ENCODE peak calls at places on chromosomes 11 and 22, in nine cellular contexts. G is mucosa of descending colon; D is posterior cingulate gyrus; S is occipital lobe; H is Caco-2; X is activated effector memory CD4-positive, alpha-beta T cell treated with anti-CD3 and anti-CD28 coated beads, Interleukin-2, amount 50 U/mL, for 16 hours; Z is T47D; C is smooth muscle cell of the brain vasculature; O is NCI-H345. M is an unnamed sample.

GRCh38 chr22:36277482-36278291 is 24.8 kb downstream of the APOL1 start:
- DNase-seq in G (peak; percentile 71), D (peak; percentile 64), O (peak; percentile 18), C (no peak), H (peak; percentile 64), Z (peak; percentile 35), X (peak; percentile 85), S (no peak), M (no peak)

GRCh38 chr11:34501500-34501899 is 12.1 kb downstream of the ELF5 start:
- DNase-seq in Z (no peak), O (no peak), G (no peak), D (no peak), H (no peak), X (no peak), S (no peak), C (peak; percentile 84), M (no peak)

GRCh38 chr22:34943830-34944229 is 122.1 kb upstream of the ISX start:
- DNase-seq in O (no peak), G (no peak), S (no peak), Z (no peak), H (no peak), X (no peak), C (no peak), D (no peak), M (no peak)

GRCh38 chr11:76243157-76243556 is 36.9 kb upstream of the WNT11 start:
- DNase-seq in C (no peak), H (no peak), O (no peak), S (no peak), G (no peak), Z (no peak), X (no peak), D (no peak), M (no peak)

GRCh38 chr11:76666830-76667229 is 3.7 kb downstream of the LRRC32 start:
- DNase-seq in H (no peak), G (no peak), C (no peak), Z (no peak), X (peak; percentile 34), D (no peak), S (no peak), O (no peak), M (no peak)

GRCh38 chr11:13720940-13721339 is 52.5 kb downstream of the FAR1 start:
- DNase-seq in X (no peak), Z (no peak), C (no peak), H (no peak), S (no peak), O (no peak), G (no peak), D (no peak), M (no peak)

GRCh38 chr11:45948341-45948740 is 25.9 kb downstream of the LARGE2 start:
- DNase-seq in S (no peak), D (no peak), O (no peak), Z (no peak), H (no peak), X (no peak), C (no peak), G (no peak), M (no peak)

GRCh38 chr11:126352934-126353801 is 2.3 kb upstream of the ST3GAL4 start:
- DNase-seq in G (no peak), H (no peak), X (no peak), C (no peak), D (no peak), Z (no peak), O (no peak), S (no peak), M (no peak)

GRCh38 chr11:74123008-74123448 is 47.8 kb downstream of the C2CD3 start:
- DNase-seq in S (no peak), G (no peak), C (no peak), H (peak; percentile 79), Z (no peak), O (no peak), D (no peak), X (no peak), M (no peak)